ENCODE peak calls at places on chromosomes 11 and 22, in four cellular contexts. One of them, this sample, is unnamed.

GRCh38 chr11:121671276-121672168 is 218.8 kb upstream of the SORL1-AS1 start:
- DNase-seq in GM12878: no peak
- DNase-seq in HepG2: no peak
- DNase-seq in K562: no peak
- DNase-seq in this sample: no peak

GRCh38 chr22:29726104-29726503 is 6.3 kb downstream of the CABP7 start:
- DNase-seq in GM12878: no peak
- DNase-seq in K562: peak
- DNase-seq in HepG2: no peak
- DNase-seq in this sample: no peak

GRCh38 chr22:42646569-42647525 is 2.3 kb downstream of the CYB5R3 start:
- DNase-seq in HepG2: no peak
- DNase-seq in K562: peak
- DNase-seq in GM12878: no peak
- DNase-seq in this sample: no peak

GRCh38 chr22:36913431-36914382 is at the start of gene CSF2RB:
- DNase-seq in K562: no peak
- DNase-seq in HepG2: no peak
- DNase-seq in GM12878: no peak
- DNase-seq in this sample: no peak

GRCh38 chr11:66126808-66127555 is 56.9 kb downstream of the PACS1 start:
- DNase-seq in HepG2: no peak
- DNase-seq in GM12878: no peak
- DNase-seq in K562: no peak
- DNase-seq in this sample: no peak

GRCh38 chr22:26949193-26949592 is 291.8 kb downstream of the MIAT start:
- DNase-seq in HepG2: no peak
- DNase-seq in GM12878: no peak
- DNase-seq in K562: no peak
- DNase-seq in this sample: no peak

GRCh38 chr11:119062779-119063178 is 4.8 kb upstream of the VPS11 start:
- DNase-seq in K562: peak
- DNase-seq in HepG2: no peak
- DNase-seq in GM12878: no peak
- DNase-seq in this sample: no peak

GRCh38 chr22:19175602-19176174 is 2.8 kb downstream of the SLC25A1 start:
- DNase-seq in K562: no peak
- DNase-seq in GM12878: no peak
- DNase-seq in HepG2: no peak
- DNase-seq in this sample: no peak

GRCh38 chr11:60767388-60767811 is 10.7 kb downstream of the MS4A15 start:
- DNase-seq in K562: peak
- DNase-seq in GM12878: no peak
- DNase-seq in HepG2: no peak
- DNase-seq in this sample: no peak

DNA sequence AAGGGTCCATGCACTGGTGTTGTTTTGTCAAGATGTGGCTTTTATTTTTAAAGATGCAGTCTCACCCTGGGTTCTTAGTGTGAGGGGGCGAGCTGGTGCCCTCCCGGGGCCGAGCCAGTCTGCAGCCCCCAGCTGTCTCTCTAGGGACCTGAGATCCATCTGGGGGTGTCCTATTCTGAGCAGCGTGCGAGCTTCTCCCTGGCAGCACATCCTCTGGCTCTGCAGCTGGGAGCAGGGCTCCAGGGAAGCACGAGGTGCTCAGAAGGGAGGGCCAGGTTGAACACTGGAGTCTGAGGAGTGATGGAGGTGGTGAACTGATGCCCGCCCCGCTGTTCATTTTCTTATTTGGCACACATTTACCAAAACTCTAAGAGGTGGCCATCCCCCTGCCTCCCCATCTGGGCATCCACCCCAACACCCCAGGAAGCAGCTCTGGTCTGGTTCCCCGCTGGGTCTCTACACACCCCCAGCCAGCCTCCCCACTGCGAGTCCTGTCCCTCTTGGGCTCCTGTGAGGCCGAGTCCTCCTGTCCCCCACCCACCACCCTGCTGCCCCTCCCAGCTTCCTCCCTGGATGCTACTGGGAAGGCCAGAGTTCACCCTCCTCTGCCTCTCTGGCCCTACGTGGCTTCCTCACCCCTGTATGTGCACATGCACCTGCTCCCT is 956.4 kb downstream of the BRD1 start:
- DNase-seq in HepG2: no peak
- DNase-seq in K562: no peak
- DNase-seq in GM12878: no peak
- DNase-seq in this sample: no peak
- TF ChIP-seq TARDBP in HepG2: no peak
- TF ChIP-seq TARDBP in K562: no peak
- TF ChIP-seq TARDBP in GM12878: no peak
- TF ChIP-seq TARDBP in this sample: no peak

GRCh38 chr11:134843735-134844134 is 431.7 kb upstream of the B3GAT1 start:
- DNase-seq in GM12878: no peak
- DNase-seq in HepG2: no peak
- DNase-seq in K562: no peak
- DNase-seq in this sample: no peak

GRCh38 chr11:134841972-134842371 is 429.9 kb upstream of the B3GAT1 start:
- DNase-seq in GM12878: no peak
- DNase-seq in HepG2: no peak
- DNase-seq in K562: no peak
- DNase-seq in this sample: no peak

GRCh38 chr11:134843020-134843419 is 431.0 kb upstream of the B3GAT1 start:
- DNase-seq in GM12878: no peak
- DNase-seq in HepG2: no peak
- DNase-seq in K562: no peak
- DNase-seq in this sample: no peak

GRCh38 chr11:134838708-134839107 is 426.7 kb upstream of the B3GAT1 start:
- DNase-seq in GM12878: no peak
- DNase-seq in K562: no peak
- DNase-seq in HepG2: no peak
- DNase-seq in this sample: no peak

GRCh38 chr11:134841411-134841810 is 429.4 kb upstream of the B3GAT1 start:
- DNase-seq in GM12878: no peak
- DNase-seq in K562: no peak
- DNase-seq in HepG2: no peak
- DNase-seq in this sample: no peak
- TF ChIP-seq TARDBP in GM12878: no peak
- TF ChIP-seq TARDBP in K562: no peak
- TF ChIP-seq TARDBP in HepG2: no peak
- TF ChIP-seq TARDBP in this sample: no peak

GRCh38 chr11:68358416-68358815 is 46.0 kb downstream of the LRP5 start:
- DNase-seq in K562: no peak
- DNase-seq in HepG2: no peak
- DNase-seq in GM12878: no peak
- DNase-seq in this sample: no peak
- TF ChIP-seq TARDBP in K562: no peak
- TF ChIP-seq TARDBP in HepG2: no peak
- TF ChIP-seq TARDBP in GM12878: no peak
- TF ChIP-seq TARDBP in this sample: no peak

GRCh38 chr11:25650319-25650718 is 681.6 kb upstream of the ANO3 start:
- DNase-seq in K562: no peak
- DNase-seq in HepG2: no peak
- DNase-seq in GM12878: no peak
- DNase-seq in this sample: no peak
- TF ChIP-seq TARDBP in K562: no peak
- TF ChIP-seq TARDBP in HepG2: no peak
- TF ChIP-seq TARDBP in GM12878: no peak
- TF ChIP-seq TARDBP in this sample: no peak

GRCh38 chr11:1297011-1297575 is 12.3 kb downstream of the TOLLIP start:
- DNase-seq in GM12878: no peak
- DNase-seq in HepG2: no peak
- DNase-seq in K562: no peak
- DNase-seq in this sample: no peak

GRCh38 chr11:1293619-1294015 is 15.8 kb downstream of the TOLLIP start:
- DNase-seq in HepG2: no peak
- DNase-seq in K562: no peak
- DNase-seq in GM12878: no peak
- DNase-seq in this sample: no peak

GRCh38 chr11:1295591-1295990 is 13.8 kb downstream of the TOLLIP start:
- DNase-seq in GM12878: no peak
- DNase-seq in HepG2: no peak
- DNase-seq in K562: no peak
- DNase-seq in this sample: no peak

GRCh38 chr11:1296287-1296686 is 13.1 kb downstream of the TOLLIP start:
- DNase-seq in K562: no peak
- DNase-seq in HepG2: no peak
- DNase-seq in GM12878: no peak
- DNase-seq in this sample: no peak

GRCh38 chr11:1295086-1295485 is 14.3 kb downstream of the TOLLIP start:
- DNase-seq in HepG2: no peak
- DNase-seq in GM12878: no peak
- DNase-seq in K562: no peak
- DNase-seq in this sample: no peak
- TF ChIP-seq TARDBP in HepG2: no peak
- TF ChIP-seq TARDBP in GM12878: no peak
- TF ChIP-seq TARDBP in K562: no peak
- TF ChIP-seq TARDBP in this sample: no peak

GRCh38 chr22:33053323-33053722 is 4.9 kb downstream of the SYN3 start:
- DNase-seq in HepG2: peak
- DNase-seq in GM12878: no peak
- DNase-seq in K562: no peak
- DNase-seq in this sample: no peak

GRCh38 chr22:33047744-33048143 is 10.4 kb downstream of the SYN3 start:
- DNase-seq in GM12878: no peak
- DNase-seq in K562: no peak
- DNase-seq in HepG2: no peak
- DNase-seq in this sample: no peak

GRCh38 chr22:33051960-33052839 is 6.0 kb downstream of the SYN3 start:
- DNase-seq in K562: no peak
- DNase-seq in HepG2: peak
- DNase-seq in GM12878: no peak
- DNase-seq in this sample: peak

GRCh38 chr22:33049125-33049729 is 9.0 kb downstream of the SYN3 start:
- DNase-seq in GM12878: peak
- DNase-seq in K562: peak
- DNase-seq in HepG2: peak
- DNase-seq in this sample: peak

GRCh38 chr22:33050614-33051230 is 7.5 kb downstream of the SYN3 start:
- DNase-seq in GM12878: no peak
- DNase-seq in K562: no peak
- DNase-seq in HepG2: no peak
- DNase-seq in this sample: no peak
- TF ChIP-seq TARDBP in GM12878: no peak
- TF ChIP-seq TARDBP in K562: no peak
- TF ChIP-seq TARDBP in HepG2: no peak
- TF ChIP-seq TARDBP in this sample: no peak

DNA sequence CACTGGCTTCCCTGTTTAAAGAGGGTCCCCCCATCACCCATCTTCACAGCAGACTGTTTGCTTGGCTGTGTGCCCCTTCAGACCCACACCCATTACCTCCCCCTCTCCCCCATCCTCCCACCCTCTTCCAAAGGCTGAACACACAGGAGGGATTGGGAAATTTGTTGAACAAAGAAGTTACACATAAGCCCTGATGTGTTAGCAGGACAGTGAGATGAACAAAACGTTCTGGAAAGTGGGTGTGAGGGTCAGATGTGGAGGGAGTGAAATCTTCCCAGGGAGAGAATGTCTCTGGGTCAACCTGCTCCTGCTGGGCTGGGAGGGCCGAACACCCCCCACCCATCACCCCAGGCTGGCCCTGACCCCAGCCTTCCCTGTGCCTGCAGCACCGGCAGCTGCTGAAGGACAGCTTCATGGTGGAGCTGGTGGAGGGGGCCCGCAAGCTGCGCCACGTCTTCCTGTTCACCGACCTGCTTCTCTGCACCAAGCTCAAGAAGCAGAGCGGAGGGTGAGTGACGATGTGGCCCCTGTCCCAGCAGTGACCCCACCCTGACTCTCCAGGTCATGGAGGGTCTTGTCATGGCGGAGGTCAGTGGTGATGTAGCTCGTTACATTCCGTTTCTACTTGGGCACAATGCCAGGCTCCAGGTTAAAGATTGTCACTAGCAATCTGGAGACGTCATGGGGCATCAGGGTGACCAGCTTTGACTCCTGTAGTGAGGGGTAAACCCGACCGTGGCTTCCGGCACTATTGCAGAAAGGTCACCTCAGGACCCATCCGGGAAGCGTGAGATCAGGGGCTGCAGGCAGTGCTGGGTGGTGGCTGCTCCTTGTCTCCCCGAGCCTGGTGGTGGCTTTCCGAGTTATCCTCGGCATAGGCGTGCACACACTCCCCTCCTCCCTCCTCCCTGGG is 103.5 kb downstream of the BCR start:
- DNase-seq in GM12878: no peak
- DNase-seq in K562: peak
- DNase-seq in HepG2: peak
- DNase-seq in this sample: no peak
- TF ChIP-seq TARDBP in GM12878: no peak
- TF ChIP-seq TARDBP in K562: no peak
- TF ChIP-seq TARDBP in HepG2: no peak
- TF ChIP-seq TARDBP in this sample: no peak

GRCh38 chr22:49196046-49196511 is 631.6 kb downstream of the BRD1 start:
- DNase-seq in HepG2: no peak
- DNase-seq in GM12878: no peak
- DNase-seq in K562: no peak
- DNase-seq in this sample: no peak
- TF ChIP-seq TARDBP in HepG2: no peak
- TF ChIP-seq TARDBP in GM12878: no peak
- TF ChIP-seq TARDBP in K562: no peak
- TF ChIP-seq TARDBP in this sample: no peak